ENCODE peak calls at places on chromosomes 11 and 22, in nine cellular contexts. B is endothelial cell of umbilical vein, Y is lower lobe of right lung, T is fibroblast of the aortic adventitia, F is AG04450, S is GM12865, J is D721Med, D is AG10803, G is right atrium auricular region. K is an unnamed sample.

GRCh38 chr11:118627566-118627965 is 20.2 kb downstream of the PHLDB1 start:
- DNase-seq in B (no peak), Y (no peak), T (no peak), F (no peak), S (no peak), J (no peak), D (no peak), G (no peak), K (no peak)

GRCh38 chr11:15775051-15775541 is 581.2 kb downstream of the SOX6 start:
- DNase-seq in B (no peak), Y (no peak), T (peak), F (no peak), S (no peak), J (no peak), D (no peak), G (no peak), K (no peak)

GRCh38 chr11:59673291-59673690 is 4.5 kb upstream of the PATL1 start:
- DNase-seq in B (no peak), Y (no peak), T (no peak), F (no peak), S (no peak), J (no peak), D (no peak), G (no peak), K (no peak)

GRCh38 chr11:86047275-86047991 is 21.5 kb downstream of the PICALM start:
- DNase-seq in B (no peak), Y (no peak), T (peak), F (no peak), S (peak), J (no peak), D (peak), G (no peak), K (no peak)

GRCh38 chr11:8577791-8578581 is 16.0 kb downstream of the STK33 start:
- DNase-seq in B (no peak), Y (no peak), T (no peak), F (no peak), S (no peak), J (no peak), D (peak), G (no peak), K (no peak)

GRCh38 chr11:70796601-70797000 is 398.3 kb downstream of the CTTN start:
- DNase-seq in B (no peak), Y (peak), T (no peak), F (no peak), S (no peak), J (no peak), D (no peak), G (no peak), K (no peak)

GRCh38 chr11:20364412-20364792 is 888 bp downstream of the HTATIP2 start:
- DNase-seq in B (no peak), Y (no peak), T (no peak), F (no peak), S (no peak), J (no peak), D (no peak), G (no peak), K (no peak)

GRCh38 chr22:46061124-46061410 is 84.1 kb upstream of the WNT7B start:
- DNase-seq in B (no peak), Y (no peak), T (no peak), F (no peak), S (no peak), J (no peak), D (no peak), G (no peak), K (no peak)

GRCh38 chr22:19576460-19577421 is 52.5 kb upstream of the CLDN5 start:
- DNase-seq in B (peak), Y (no peak), T (peak), F (no peak), S (peak), J (no peak), D (peak), G (no peak), K (peak)

GRCh38 chr11:20599424-20600346 is at the start of gene SLC6A5:
- DNase-seq in B (peak), Y (no peak), T (peak), F (no peak), S (peak), J (no peak), D (peak), G (no peak), K (peak)

GRCh38 chr11:86580535-86580934 is 91.9 kb downstream of the ME3 start:
- DNase-seq in B (no peak), Y (no peak), T (no peak), F (no peak), S (no peak), J (no peak), D (no peak), G (no peak), K (no peak)

GRCh38 chr11:27468209-27468608 is 4.4 kb downstream of the LGR4 start:
- DNase-seq in B (peak), Y (no peak), T (peak), F (no peak), S (no peak), J (no peak), D (peak), G (no peak), K (no peak)

GRCh38 chr11:12854297-12854661 is 154.8 kb upstream of the RASSF10 start:
- DNase-seq in B (no peak), Y (no peak), T (no peak), F (no peak), S (no peak), J (no peak), D (no peak), G (no peak), K (no peak)

GRCh38 chr11:12122083-12122482 is 11.7 kb downstream of the MICAL2 start:
- DNase-seq in B (no peak), Y (peak), T (no peak), F (no peak), S (peak), J (no peak), D (no peak), G (no peak), K (no peak)

GRCh38 chr11:58968251-58968711 is 29.0 kb downstream of the GLYATL1 start:
- DNase-seq in B (no peak), Y (no peak), T (peak), F (no peak), S (no peak), J (no peak), D (peak), G (no peak), K (no peak)

GRCh38 chr11:9219115-9219514 is 46.0 kb downstream of the DENND5A start:
- DNase-seq in B (peak), Y (no peak), T (peak), F (no peak), S (no peak), J (no peak), D (peak), G (no peak), K (no peak)

GRCh38 chr11:17898071-17898470 is 114.8 kb downstream of the SERGEF start:
- DNase-seq in B (no peak), Y (no peak), T (no peak), F (no peak), S (no peak), J (no peak), D (no peak), G (no peak), K (no peak)

GRCh38 chr22:26428515-26429457 is at the start of gene ASPHD2:
- DNase-seq in B (peak), Y (peak), T (peak), F (peak), S (peak), J (no peak), D (peak), G (no peak), K (peak)

GRCh38 chr11:108167624-108168023 is 46.3 kb downstream of the ACAT1 start:
- DNase-seq in B (peak), Y (no peak), T (no peak), F (no peak), S (no peak), J (no peak), D (no peak), G (no peak), K (no peak)
- TF ChIP-seq CTCF in B (no peak), Y (no peak), T (no peak), F (no peak), S (no peak), J (no peak), D (no peak), G (no peak), K (no peak)

GRCh38 chr22:41996826-41997225 is 1.8 kb upstream of the WBP2NL start:
- DNase-seq in B (no peak), Y (no peak), T (no peak), F (no peak), S (no peak), J (no peak), D (no peak), G (no peak), K (no peak)

GRCh38 chr22:42000466-42000865 is 1.9 kb downstream of the WBP2NL start:
- DNase-seq in B (no peak), Y (no peak), T (no peak), F (no peak), S (no peak), J (no peak), D (no peak), G (no peak), K (no peak)

GRCh38 chr22:41998361-41999261 is at the start of gene WBP2NL:
- DNase-seq in B (peak), Y (peak), T (peak), F (peak), S (peak), J (peak), D (peak), G (peak), K (peak)

GRCh38 chr22:42001706-42002105 is 3.1 kb downstream of the WBP2NL start:
- DNase-seq in B (no peak), Y (no peak), T (no peak), F (no peak), S (no peak), J (no peak), D (no peak), G (no peak), K (no peak)

GRCh38 chr22:42001127-42001526 is 2.5 kb downstream of the WBP2NL start:
- DNase-seq in B (peak), Y (no peak), T (no peak), F (no peak), S (no peak), J (no peak), D (no peak), G (no peak), K (no peak)
- TF ChIP-seq CTCF in B (no peak), Y (no peak), T (no peak), F (no peak), S (no peak), J (no peak), D (no peak), G (no peak), K (no peak)

DNA sequence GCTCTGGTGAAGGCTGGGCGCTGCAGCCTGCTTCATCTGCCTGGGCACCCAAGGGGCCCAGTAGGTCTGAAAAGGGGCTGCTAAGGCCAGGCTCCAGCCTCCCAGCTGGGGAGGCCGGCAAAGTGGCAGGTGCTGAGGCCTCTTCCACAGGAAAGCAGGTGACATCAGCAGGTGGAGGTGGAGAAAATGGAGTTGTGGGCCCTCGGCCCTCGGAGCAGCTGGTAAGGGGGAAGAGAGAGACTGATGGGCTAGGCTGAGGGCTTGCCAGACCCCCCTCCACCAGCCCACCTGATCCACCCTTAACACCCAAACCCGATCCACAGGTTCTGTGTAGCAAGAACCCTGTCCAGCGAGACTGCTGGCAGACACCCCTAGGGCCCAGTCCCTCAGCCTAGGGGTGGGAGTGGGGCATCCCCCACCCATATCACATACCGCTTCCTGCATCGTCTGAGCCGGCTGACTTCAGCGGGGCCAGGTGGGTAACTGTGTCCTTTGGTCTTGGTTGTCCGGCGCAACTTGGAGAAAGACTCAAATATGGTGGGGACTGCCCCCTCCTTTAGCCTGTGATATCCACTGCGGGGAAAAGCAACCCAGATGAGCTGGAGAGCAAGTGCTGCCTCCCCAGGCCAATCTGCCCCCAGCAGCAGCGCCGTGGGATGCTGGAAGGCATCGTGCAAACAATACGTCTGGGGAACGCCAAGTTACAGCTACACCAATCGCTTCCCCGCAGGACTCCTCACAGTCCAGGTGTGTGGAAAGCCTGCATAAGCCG is 1.5 kb downstream of the THAP7 start:
- DNase-seq in B (no peak), Y (no peak), T (peak), F (no peak), S (no peak), J (no peak), D (no peak), G (no peak), K (no peak)
- TF ChIP-seq CTCF in B (no peak), Y (no peak), T (no peak), F (no peak), S (no peak), J (no peak), D (no peak), G (no peak), K (no peak)

GRCh38 chr11:35711173-35711910 is 48.8 kb downstream of the TRIM44 start:
- DNase-seq in B (no peak), Y (no peak), T (no peak), F (no peak), S (no peak), J (no peak), D (no peak), G (no peak), K (no peak)
- TF ChIP-seq CTCF in B (no peak), Y (no peak), T (no peak), F (peak), S (no peak), J (peak), D (no peak), G (no peak), K (peak)

GRCh38 chr22:29306175-29306829 is at the start of gene GAS2L1:
- DNase-seq in B (peak), Y (peak), T (peak), F (peak), S (peak), J (peak), D (peak), G (peak), K (peak)

GRCh38 chr22:29305836-29306174 is 645 bp upstream of the GAS2L1 start:
- DNase-seq in B (no peak), Y (no peak), T (no peak), F (no peak), S (no peak), J (no peak), D (no peak), G (no peak), K (no peak)

GRCh38 chr22:29307658-29308147 is 1.3 kb downstream of the GAS2L1 start:
- DNase-seq in B (no peak), Y (no peak), T (no peak), F (no peak), S (no peak), J (no peak), D (no peak), G (no peak), K (peak)

GRCh38 chr22:29308148-29308790 is 1.8 kb downstream of the GAS2L1 start:
- DNase-seq in B (no peak), Y (no peak), T (no peak), F (no peak), S (no peak), J (no peak), D (no peak), G (no peak), K (no peak)

GRCh38 chr22:29306830-29307657 is 594 bp downstream of the GAS2L1 start:
- DNase-seq in B (peak), Y (peak), T (peak), F (no peak), S (no peak), J (no peak), D (peak), G (peak), K (peak)
- TF ChIP-seq CTCF in B (no peak), Y (no peak), T (no peak), F (no peak), S (no peak), J (peak), D (no peak), G (peak), K (no peak)

GRCh38 chr22:49632199-49633009 is 195.3 kb downstream of the BRD1 start:
- DNase-seq in B (peak), Y (peak), T (peak), F (no peak), S (no peak), J (peak), D (peak), G (no peak), K (peak)
- TF ChIP-seq CTCF in B (peak), Y (peak), T (peak), F (peak), S (no peak), J (peak), D (peak), G (peak), K (peak)

GRCh38 chr22:43849731-43850130 is 12.6 kb downstream of the SULT4A1 start:
- DNase-seq in B (no peak), Y (no peak), T (no peak), F (no peak), S (no peak), J (no peak), D (no peak), G (no peak), K (no peak)

GRCh38 chr22:43847376-43848289 is 14.7 kb downstream of the SULT4A1 start:
- DNase-seq in B (no peak), Y (no peak), T (no peak), F (no peak), S (no peak), J (no peak), D (no peak), G (no peak), K (no peak)

GRCh38 chr22:43850529-43850928 is 11.8 kb downstream of the SULT4A1 start:
- DNase-seq in B (no peak), Y (no peak), T (no peak), F (no peak), S (no peak), J (no peak), D (no peak), G (no peak), K (no peak)

GRCh38 chr22:43846966-43847365 is 15.3 kb downstream of the SULT4A1 start:
- DNase-seq in B (no peak), Y (no peak), T (no peak), F (no peak), S (no peak), J (no peak), D (no peak), G (no peak), K (no peak)

DNA sequence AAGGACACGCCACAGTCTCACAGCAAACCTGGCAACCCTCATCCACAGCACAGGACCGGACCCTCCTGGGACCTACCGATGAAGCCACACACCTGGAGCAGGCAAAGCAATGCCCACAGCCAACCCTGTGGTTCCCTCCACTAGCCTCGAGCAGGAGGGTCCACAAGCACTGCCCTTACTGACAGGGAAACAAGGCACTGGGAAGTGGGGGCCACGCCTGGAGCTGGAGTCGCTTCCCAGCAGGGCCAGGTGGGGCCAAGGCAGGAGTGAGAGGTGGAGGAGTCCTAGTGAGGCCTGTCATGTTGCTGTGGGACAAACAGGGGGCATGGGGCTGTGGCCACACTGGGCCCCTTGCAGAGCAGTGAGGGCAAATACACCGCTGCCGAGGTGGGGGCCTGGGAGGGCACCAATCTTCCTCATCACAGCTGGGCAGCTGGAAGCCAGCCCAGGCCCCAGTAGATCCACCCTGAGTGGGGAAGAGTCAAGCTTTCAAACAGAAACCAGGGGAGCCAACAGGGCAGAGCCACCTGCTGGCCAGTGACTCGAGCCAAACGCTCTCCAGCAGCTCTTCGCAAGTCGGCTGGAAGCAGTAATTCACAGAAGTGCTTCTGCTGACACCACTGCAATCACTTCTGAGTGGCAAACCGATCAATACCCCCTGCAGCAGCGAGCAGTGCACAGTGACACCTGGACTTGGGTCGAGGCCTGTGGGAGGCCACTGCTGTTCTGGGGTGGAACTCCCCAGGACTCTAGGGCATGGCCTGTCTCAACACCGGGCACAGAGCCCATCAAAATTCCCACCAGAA is 13.7 kb downstream of the SULT4A1 start:
- DNase-seq in B (no peak), Y (no peak), T (peak), F (no peak), S (peak), J (no peak), D (peak), G (no peak), K (no peak)
- TF ChIP-seq CTCF in B (peak), Y (no peak), T (peak), F (peak), S (peak), J (peak), D (peak), G (peak), K (no peak)

GRCh38 chr11:72378704-72379383 is 55.5 kb downstream of the CLPB start:
- DNase-seq in B (no peak), Y (peak), T (peak), F (no peak), S (no peak), J (no peak), D (peak), G (peak), K (no peak)

GRCh38 chr11:72377596-72377995 is 56.7 kb downstream of the CLPB start:
- DNase-seq in B (no peak), Y (no peak), T (no peak), F (no peak), S (no peak), J (no peak), D (no peak), G (no peak), K (no peak)

GRCh38 chr11:72379384-72380131 is 54.8 kb downstream of the CLPB start:
- DNase-seq in B (no peak), Y (no peak), T (no peak), F (no peak), S (no peak), J (no peak), D (no peak), G (no peak), K (no peak)

GRCh38 chr11:72381584-72382090 is 52.7 kb downstream of the CLPB start:
- DNase-seq in B (no peak), Y (no peak), T (no peak), F (no peak), S (no peak), J (no peak), D (no peak), G (no peak), K (no peak)

GRCh38 chr11:72380132-72380503 is 54.2 kb downstream of the CLPB start:
- DNase-seq in B (no peak), Y (no peak), T (no peak), F (no peak), S (no peak), J (no peak), D (no peak), G (no peak), K (no peak)
- TF ChIP-seq CTCF in B (no peak), Y (no peak), T (no peak), F (no peak), S (no peak), J (no peak), D (no peak), G (no peak), K (no peak)

GRCh38 chr22:48423481-48423901 is 1404.2 kb downstream of the BRD1 start:
- DNase-seq in B (no peak), Y (no peak), T (peak), F (no peak), S (no peak), J (no peak), D (peak), G (no peak), K (no peak)
- TF ChIP-seq CTCF in B (no peak), Y (no peak), T (no peak), F (no peak), S (no peak), J (no peak), D (peak), G (no peak), K (no peak)

DNA sequence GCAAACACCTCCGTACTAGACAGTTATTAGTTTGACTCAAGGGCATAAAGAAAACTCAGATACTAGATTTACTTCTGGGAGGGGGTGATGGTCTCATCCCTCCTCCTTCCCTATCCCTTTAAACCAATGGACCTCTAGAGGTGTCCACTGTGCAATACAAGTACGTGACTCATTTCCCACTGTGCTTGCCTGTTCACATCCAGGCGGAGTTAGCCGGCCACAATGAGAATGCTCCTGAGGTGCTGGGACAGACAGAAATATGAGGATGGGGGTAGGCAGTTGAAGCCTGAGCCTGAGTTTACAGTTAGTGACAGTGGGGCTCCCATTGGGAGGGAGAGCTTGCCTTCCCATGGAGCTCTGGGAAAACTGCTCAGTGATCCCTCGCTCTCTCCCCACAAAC is 8.4 kb upstream of the PMM1 start:
- DNase-seq in B (peak), Y (no peak), T (peak), F (no peak), S (no peak), J (no peak), D (peak), G (no peak), K (no peak)
- TF ChIP-seq CTCF in B (no peak), Y (no peak), T (peak), F (peak), S (no peak), J (no peak), D (peak), G (no peak), K (no peak)